ENCODE peak calls at places on chromosomes 3 and 15, in ten cellular contexts. One of them, this sample, is unnamed.

GRCh38 chr15:68340711-68341671 is 63.4 kb downstream of the FEM1B start:
- DNase-seq in activated naive CD4-positive, alpha-beta T cell treated with anti-CD3 and anti-CD28 coated beads, Interleukin-2, amount 50 U/mL, for 16 hours: no peak
- DNase-seq in stimulated activated naive B cell treated with anti-CD40 and anti-IgM and Interleukin-4, amounts not matched to agents 10 μg/mL and 1 μg/mL and 100 μg/mL, for 72 hours: no peak
- DNase-seq in ureter: no peak
- DNase-seq in ELR: no peak
- DNase-seq in body of pancreas: no peak
- DNase-seq in GF-D8: no peak
- DNase-seq in stimulated activated naive CD8-positive, alpha-beta T cell treated with anti-CD3 and anti-CD28 coated beads, Interleukin-15, Interleukin-2, amounts not matched to agents 100 U/mL and 50 U/mL, for 24 hours: no peak
- DNase-seq in HFFc6: no peak
- DNase-seq in aorta: peak; percentile 73
- DNase-seq in this sample: no peak

GRCh38 chr3:128278761-128279593 is 125.7 kb downstream of the EEFSEC start:
- DNase-seq in ureter: peak; percentile 76
- DNase-seq in body of pancreas: peak; percentile 49
- DNase-seq in GF-D8: no peak
- DNase-seq in stimulated activated naive CD8-positive, alpha-beta T cell treated with anti-CD3 and anti-CD28 coated beads, Interleukin-15, Interleukin-2, amounts not matched to agents 100 U/mL and 50 U/mL, for 24 hours: no peak
- DNase-seq in activated naive CD4-positive, alpha-beta T cell treated with anti-CD3 and anti-CD28 coated beads, Interleukin-2, amount 50 U/mL, for 16 hours: no peak
- DNase-seq in aorta: peak; percentile 90
- DNase-seq in HFFc6: peak; percentile 80
- DNase-seq in ELR: peak; percentile 78
- DNase-seq in stimulated activated naive B cell treated with anti-CD40 and anti-IgM and Interleukin-4, amounts not matched to agents 10 μg/mL and 1 μg/mL and 100 μg/mL, for 72 hours: no peak
- DNase-seq in this sample: no peak

GRCh38 chr15:80436511-80437307 is 32.5 kb downstream of the ARNT2 start:
- DNase-seq in body of pancreas: peak; percentile 17
- DNase-seq in activated naive CD4-positive, alpha-beta T cell treated with anti-CD3 and anti-CD28 coated beads, Interleukin-2, amount 50 U/mL, for 16 hours: no peak
- DNase-seq in ELR: peak; percentile 90
- DNase-seq in HFFc6: peak; percentile 21
- DNase-seq in stimulated activated naive CD8-positive, alpha-beta T cell treated with anti-CD3 and anti-CD28 coated beads, Interleukin-15, Interleukin-2, amounts not matched to agents 100 U/mL and 50 U/mL, for 24 hours: peak; percentile 12
- DNase-seq in stimulated activated naive B cell treated with anti-CD40 and anti-IgM and Interleukin-4, amounts not matched to agents 10 μg/mL and 1 μg/mL and 100 μg/mL, for 72 hours: no peak
- DNase-seq in ureter: peak; percentile 41
- DNase-seq in aorta: no peak
- DNase-seq in GF-D8: no peak
- DNase-seq in this sample: peak; percentile 94

GRCh38 chr15:92541197-92542190 is 114.1 kb downstream of the FAM174B start:
- DNase-seq in aorta: no peak
- DNase-seq in ureter: peak; percentile 53
- DNase-seq in stimulated activated naive CD8-positive, alpha-beta T cell treated with anti-CD3 and anti-CD28 coated beads, Interleukin-15, Interleukin-2, amounts not matched to agents 100 U/mL and 50 U/mL, for 24 hours: no peak
- DNase-seq in stimulated activated naive B cell treated with anti-CD40 and anti-IgM and Interleukin-4, amounts not matched to agents 10 μg/mL and 1 μg/mL and 100 μg/mL, for 72 hours: no peak
- DNase-seq in HFFc6: peak; percentile 51
- DNase-seq in ELR: no peak
- DNase-seq in activated naive CD4-positive, alpha-beta T cell treated with anti-CD3 and anti-CD28 coated beads, Interleukin-2, amount 50 U/mL, for 16 hours: no peak
- DNase-seq in GF-D8: no peak
- DNase-seq in body of pancreas: no peak
- DNase-seq in this sample: no peak

GRCh38 chr3:45333549-45333948 is 54.8 kb upstream of the LARS2 start:
- DNase-seq in ELR: peak; percentile 43
- DNase-seq in body of pancreas: no peak
- DNase-seq in stimulated activated naive B cell treated with anti-CD40 and anti-IgM and Interleukin-4, amounts not matched to agents 10 μg/mL and 1 μg/mL and 100 μg/mL, for 72 hours: no peak
- DNase-seq in ureter: no peak
- DNase-seq in activated naive CD4-positive, alpha-beta T cell treated with anti-CD3 and anti-CD28 coated beads, Interleukin-2, amount 50 U/mL, for 16 hours: no peak
- DNase-seq in HFFc6: no peak
- DNase-seq in aorta: no peak
- DNase-seq in GF-D8: peak; percentile 13
- DNase-seq in stimulated activated naive CD8-positive, alpha-beta T cell treated with anti-CD3 and anti-CD28 coated beads, Interleukin-15, Interleukin-2, amounts not matched to agents 100 U/mL and 50 U/mL, for 24 hours: no peak
- DNase-seq in this sample: no peak

GRCh38 chr3:183775781-183776180 is 49.6 kb downstream of the MAP6D1 start:
- DNase-seq in aorta: no peak
- DNase-seq in GF-D8: peak; percentile 46
- DNase-seq in HFFc6: no peak
- DNase-seq in activated naive CD4-positive, alpha-beta T cell treated with anti-CD3 and anti-CD28 coated beads, Interleukin-2, amount 50 U/mL, for 16 hours: no peak
- DNase-seq in body of pancreas: no peak
- DNase-seq in stimulated activated naive B cell treated with anti-CD40 and anti-IgM and Interleukin-4, amounts not matched to agents 10 μg/mL and 1 μg/mL and 100 μg/mL, for 72 hours: no peak
- DNase-seq in ELR: no peak
- DNase-seq in stimulated activated naive CD8-positive, alpha-beta T cell treated with anti-CD3 and anti-CD28 coated beads, Interleukin-15, Interleukin-2, amounts not matched to agents 100 U/mL and 50 U/mL, for 24 hours: no peak
- DNase-seq in ureter: no peak
- DNase-seq in this sample: no peak

GRCh38 chr15:89783861-89784685 is 7.9 kb downstream of the MESP2 start:
- DNase-seq in activated naive CD4-positive, alpha-beta T cell treated with anti-CD3 and anti-CD28 coated beads, Interleukin-2, amount 50 U/mL, for 16 hours: no peak
- DNase-seq in HFFc6: no peak
- DNase-seq in aorta: no peak
- DNase-seq in GF-D8: no peak
- DNase-seq in stimulated activated naive CD8-positive, alpha-beta T cell treated with anti-CD3 and anti-CD28 coated beads, Interleukin-15, Interleukin-2, amounts not matched to agents 100 U/mL and 50 U/mL, for 24 hours: no peak
- DNase-seq in body of pancreas: no peak
- DNase-seq in stimulated activated naive B cell treated with anti-CD40 and anti-IgM and Interleukin-4, amounts not matched to agents 10 μg/mL and 1 μg/mL and 100 μg/mL, for 72 hours: no peak
- DNase-seq in ELR: no peak
- DNase-seq in ureter: no peak
- DNase-seq in this sample: no peak

GRCh38 chr3:33722186-33722585 is 4.1 kb upstream of the CLASP2 start:
- DNase-seq in body of pancreas: no peak
- DNase-seq in GF-D8: no peak
- DNase-seq in aorta: no peak
- DNase-seq in stimulated activated naive B cell treated with anti-CD40 and anti-IgM and Interleukin-4, amounts not matched to agents 10 μg/mL and 1 μg/mL and 100 μg/mL, for 72 hours: no peak
- DNase-seq in activated naive CD4-positive, alpha-beta T cell treated with anti-CD3 and anti-CD28 coated beads, Interleukin-2, amount 50 U/mL, for 16 hours: no peak
- DNase-seq in HFFc6: no peak
- DNase-seq in ELR: no peak
- DNase-seq in ureter: no peak
- DNase-seq in stimulated activated naive CD8-positive, alpha-beta T cell treated with anti-CD3 and anti-CD28 coated beads, Interleukin-15, Interleukin-2, amounts not matched to agents 100 U/mL and 50 U/mL, for 24 hours: no peak
- DNase-seq in this sample: no peak

GRCh38 chr15:26667222-26667988 is 105.5 kb downstream of the GABRB3 start:
- DNase-seq in ELR: no peak
- DNase-seq in body of pancreas: peak; percentile 59
- DNase-seq in ureter: peak; percentile 50
- DNase-seq in HFFc6: no peak
- DNase-seq in stimulated activated naive B cell treated with anti-CD40 and anti-IgM and Interleukin-4, amounts not matched to agents 10 μg/mL and 1 μg/mL and 100 μg/mL, for 72 hours: no peak
- DNase-seq in GF-D8: no peak
- DNase-seq in stimulated activated naive CD8-positive, alpha-beta T cell treated with anti-CD3 and anti-CD28 coated beads, Interleukin-15, Interleukin-2, amounts not matched to agents 100 U/mL and 50 U/mL, for 24 hours: no peak
- DNase-seq in activated naive CD4-positive, alpha-beta T cell treated with anti-CD3 and anti-CD28 coated beads, Interleukin-2, amount 50 U/mL, for 16 hours: no peak
- DNase-seq in aorta: no peak
- DNase-seq in this sample: peak; percentile 53

GRCh38 chr3:3059637-3060036 is 50.5 kb downstream of the IL5RA start:
- DNase-seq in GF-D8: no peak
- DNase-seq in body of pancreas: no peak
- DNase-seq in HFFc6: no peak
- DNase-seq in ureter: no peak
- DNase-seq in stimulated activated naive B cell treated with anti-CD40 and anti-IgM and Interleukin-4, amounts not matched to agents 10 μg/mL and 1 μg/mL and 100 μg/mL, for 72 hours: no peak
- DNase-seq in ELR: no peak
- DNase-seq in stimulated activated naive CD8-positive, alpha-beta T cell treated with anti-CD3 and anti-CD28 coated beads, Interleukin-15, Interleukin-2, amounts not matched to agents 100 U/mL and 50 U/mL, for 24 hours: no peak
- DNase-seq in aorta: no peak
- DNase-seq in activated naive CD4-positive, alpha-beta T cell treated with anti-CD3 and anti-CD28 coated beads, Interleukin-2, amount 50 U/mL, for 16 hours: no peak
- DNase-seq in this sample: no peak

GRCh38 chr3:124972457-124972856 is 37.9 kb upstream of the MUC13 start:
- DNase-seq in ELR: no peak
- DNase-seq in GF-D8: no peak
- DNase-seq in activated naive CD4-positive, alpha-beta T cell treated with anti-CD3 and anti-CD28 coated beads, Interleukin-2, amount 50 U/mL, for 16 hours: no peak
- DNase-seq in stimulated activated naive B cell treated with anti-CD40 and anti-IgM and Interleukin-4, amounts not matched to agents 10 μg/mL and 1 μg/mL and 100 μg/mL, for 72 hours: no peak
- DNase-seq in stimulated activated naive CD8-positive, alpha-beta T cell treated with anti-CD3 and anti-CD28 coated beads, Interleukin-15, Interleukin-2, amounts not matched to agents 100 U/mL and 50 U/mL, for 24 hours: no peak
- DNase-seq in HFFc6: no peak
- DNase-seq in body of pancreas: peak; percentile 59
- DNase-seq in ureter: no peak
- DNase-seq in aorta: no peak
- DNase-seq in this sample: no peak

GRCh38 chr3:45105855-45106655 is 40.1 kb downstream of the CDCP1 start:
- DNase-seq in stimulated activated naive CD8-positive, alpha-beta T cell treated with anti-CD3 and anti-CD28 coated beads, Interleukin-15, Interleukin-2, amounts not matched to agents 100 U/mL and 50 U/mL, for 24 hours: peak; percentile 77
- DNase-seq in activated naive CD4-positive, alpha-beta T cell treated with anti-CD3 and anti-CD28 coated beads, Interleukin-2, amount 50 U/mL, for 16 hours: peak; percentile 50
- DNase-seq in body of pancreas: no peak
- DNase-seq in ureter: no peak
- DNase-seq in HFFc6: peak; percentile 82
- DNase-seq in GF-D8: peak; percentile 37
- DNase-seq in stimulated activated naive B cell treated with anti-CD40 and anti-IgM and Interleukin-4, amounts not matched to agents 10 μg/mL and 1 μg/mL and 100 μg/mL, for 72 hours: no peak
- DNase-seq in aorta: no peak
- DNase-seq in ELR: peak; percentile 94
- DNase-seq in this sample: peak; percentile 92

GRCh38 chr3:138594150-138594934 is at the start of gene CEP70:
- DNase-seq in stimulated activated naive B cell treated with anti-CD40 and anti-IgM and Interleukin-4, amounts not matched to agents 10 μg/mL and 1 μg/mL and 100 μg/mL, for 72 hours: peak; percentile 80
- DNase-seq in stimulated activated naive CD8-positive, alpha-beta T cell treated with anti-CD3 and anti-CD28 coated beads, Interleukin-15, Interleukin-2, amounts not matched to agents 100 U/mL and 50 U/mL, for 24 hours: peak; percentile 93
- DNase-seq in HFFc6: peak; percentile 89
- DNase-seq in ELR: peak; percentile 96
- DNase-seq in body of pancreas: peak; percentile 97
- DNase-seq in GF-D8: no peak
- DNase-seq in ureter: peak; percentile 95
- DNase-seq in activated naive CD4-positive, alpha-beta T cell treated with anti-CD3 and anti-CD28 coated beads, Interleukin-2, amount 50 U/mL, for 16 hours: peak; percentile 91
- DNase-seq in aorta: peak; percentile 97
- DNase-seq in this sample: peak; percentile 97

GRCh38 chr15:50907866-50908208 is 646 bp upstream of the AP4E1 start:
- DNase-seq in stimulated activated naive B cell treated with anti-CD40 and anti-IgM and Interleukin-4, amounts not matched to agents 10 μg/mL and 1 μg/mL and 100 μg/mL, for 72 hours: no peak
- DNase-seq in aorta: no peak
- DNase-seq in ureter: no peak
- DNase-seq in ELR: peak; percentile 57
- DNase-seq in activated naive CD4-positive, alpha-beta T cell treated with anti-CD3 and anti-CD28 coated beads, Interleukin-2, amount 50 U/mL, for 16 hours: peak; percentile 47
- DNase-seq in stimulated activated naive CD8-positive, alpha-beta T cell treated with anti-CD3 and anti-CD28 coated beads, Interleukin-15, Interleukin-2, amounts not matched to agents 100 U/mL and 50 U/mL, for 24 hours: peak; percentile 65
- DNase-seq in HFFc6: peak; percentile 20
- DNase-seq in GF-D8: no peak
- DNase-seq in body of pancreas: peak; percentile 48
- DNase-seq in this sample: no peak

GRCh38 chr15:73270366-73271097 is 98.2 kb downstream of the HCN4 start:
- DNase-seq in ELR: no peak
- DNase-seq in stimulated activated naive B cell treated with anti-CD40 and anti-IgM and Interleukin-4, amounts not matched to agents 10 μg/mL and 1 μg/mL and 100 μg/mL, for 72 hours: no peak
- DNase-seq in HFFc6: no peak
- DNase-seq in aorta: no peak
- DNase-seq in activated naive CD4-positive, alpha-beta T cell treated with anti-CD3 and anti-CD28 coated beads, Interleukin-2, amount 50 U/mL, for 16 hours: no peak
- DNase-seq in GF-D8: no peak
- DNase-seq in stimulated activated naive CD8-positive, alpha-beta T cell treated with anti-CD3 and anti-CD28 coated beads, Interleukin-15, Interleukin-2, amounts not matched to agents 100 U/mL and 50 U/mL, for 24 hours: no peak
- DNase-seq in body of pancreas: no peak
- DNase-seq in ureter: no peak
- DNase-seq in this sample: no peak

GRCh38 chr3:13197795-13198194 is 124.6 kb upstream of the IQSEC1 start:
- DNase-seq in stimulated activated naive B cell treated with anti-CD40 and anti-IgM and Interleukin-4, amounts not matched to agents 10 μg/mL and 1 μg/mL and 100 μg/mL, for 72 hours: no peak
- DNase-seq in HFFc6: no peak
- DNase-seq in ureter: no peak
- DNase-seq in aorta: peak; percentile 70
- DNase-seq in stimulated activated naive CD8-positive, alpha-beta T cell treated with anti-CD3 and anti-CD28 coated beads, Interleukin-15, Interleukin-2, amounts not matched to agents 100 U/mL and 50 U/mL, for 24 hours: no peak
- DNase-seq in ELR: no peak
- DNase-seq in activated naive CD4-positive, alpha-beta T cell treated with anti-CD3 and anti-CD28 coated beads, Interleukin-2, amount 50 U/mL, for 16 hours: no peak
- DNase-seq in body of pancreas: no peak
- DNase-seq in GF-D8: no peak
- DNase-seq in this sample: no peak

GRCh38 chr3:15319127-15319526 is 13.3 kb downstream of the SH3BP5 start:
- DNase-seq in aorta: no peak
- DNase-seq in ELR: no peak
- DNase-seq in HFFc6: no peak
- DNase-seq in ureter: no peak
- DNase-seq in GF-D8: no peak
- DNase-seq in stimulated activated naive B cell treated with anti-CD40 and anti-IgM and Interleukin-4, amounts not matched to agents 10 μg/mL and 1 μg/mL and 100 μg/mL, for 72 hours: no peak
- DNase-seq in stimulated activated naive CD8-positive, alpha-beta T cell treated with anti-CD3 and anti-CD28 coated beads, Interleukin-15, Interleukin-2, amounts not matched to agents 100 U/mL and 50 U/mL, for 24 hours: no peak
- DNase-seq in activated naive CD4-positive, alpha-beta T cell treated with anti-CD3 and anti-CD28 coated beads, Interleukin-2, amount 50 U/mL, for 16 hours: no peak
- DNase-seq in body of pancreas: no peak
- DNase-seq in this sample: no peak

GRCh38 chr15:40238481-40238926 is 359 bp upstream of the PAK6 start:
- DNase-seq in aorta: no peak
- DNase-seq in body of pancreas: no peak
- DNase-seq in stimulated activated naive B cell treated with anti-CD40 and anti-IgM and Interleukin-4, amounts not matched to agents 10 μg/mL and 1 μg/mL and 100 μg/mL, for 72 hours: no peak
- DNase-seq in activated naive CD4-positive, alpha-beta T cell treated with anti-CD3 and anti-CD28 coated beads, Interleukin-2, amount 50 U/mL, for 16 hours: no peak
- DNase-seq in ureter: no peak
- DNase-seq in HFFc6: no peak
- DNase-seq in GF-D8: no peak
- DNase-seq in ELR: no peak
- DNase-seq in stimulated activated naive CD8-positive, alpha-beta T cell treated with anti-CD3 and anti-CD28 coated beads, Interleukin-15, Interleukin-2, amounts not matched to agents 100 U/mL and 50 U/mL, for 24 hours: no peak
- DNase-seq in this sample: no peak

GRCh38 chr15:44812029-44812517 is 75.7 kb downstream of the TRIM69 start:
- DNase-seq in ELR: no peak
- DNase-seq in ureter: peak; percentile 70
- DNase-seq in body of pancreas: peak; percentile 85
- DNase-seq in GF-D8: no peak
- DNase-seq in stimulated activated naive CD8-positive, alpha-beta T cell treated with anti-CD3 and anti-CD28 coated beads, Interleukin-15, Interleukin-2, amounts not matched to agents 100 U/mL and 50 U/mL, for 24 hours: no peak
- DNase-seq in HFFc6: no peak
- DNase-seq in aorta: no peak
- DNase-seq in stimulated activated naive B cell treated with anti-CD40 and anti-IgM and Interleukin-4, amounts not matched to agents 10 μg/mL and 1 μg/mL and 100 μg/mL, for 72 hours: no peak
- DNase-seq in activated naive CD4-positive, alpha-beta T cell treated with anti-CD3 and anti-CD28 coated beads, Interleukin-2, amount 50 U/mL, for 16 hours: no peak
- DNase-seq in this sample: no peak

GRCh38 chr3:98388147-98388546 is 2.3 kb upstream of the OR5K3 start:
- DNase-seq in stimulated activated naive B cell treated with anti-CD40 and anti-IgM and Interleukin-4, amounts not matched to agents 10 μg/mL and 1 μg/mL and 100 μg/mL, for 72 hours: no peak
- DNase-seq in GF-D8: no peak
- DNase-seq in ureter: no peak
- DNase-seq in stimulated activated naive CD8-positive, alpha-beta T cell treated with anti-CD3 and anti-CD28 coated beads, Interleukin-15, Interleukin-2, amounts not matched to agents 100 U/mL and 50 U/mL, for 24 hours: no peak
- DNase-seq in body of pancreas: no peak
- DNase-seq in HFFc6: no peak
- DNase-seq in activated naive CD4-positive, alpha-beta T cell treated with anti-CD3 and anti-CD28 coated beads, Interleukin-2, amount 50 U/mL, for 16 hours: no peak
- DNase-seq in aorta: no peak
- DNase-seq in ELR: no peak
- DNase-seq in this sample: no peak

GRCh38 chr3:14570089-14570488 is 29.9 kb upstream of the GRIP2 start:
- DNase-seq in stimulated activated naive CD8-positive, alpha-beta T cell treated with anti-CD3 and anti-CD28 coated beads, Interleukin-15, Interleukin-2, amounts not matched to agents 100 U/mL and 50 U/mL, for 24 hours: no peak
- DNase-seq in body of pancreas: no peak
- DNase-seq in aorta: no peak
- DNase-seq in activated naive CD4-positive, alpha-beta T cell treated with anti-CD3 and anti-CD28 coated beads, Interleukin-2, amount 50 U/mL, for 16 hours: no peak
- DNase-seq in GF-D8: no peak
- DNase-seq in stimulated activated naive B cell treated with anti-CD40 and anti-IgM and Interleukin-4, amounts not matched to agents 10 μg/mL and 1 μg/mL and 100 μg/mL, for 72 hours: no peak
- DNase-seq in ELR: no peak
- DNase-seq in ureter: no peak
- DNase-seq in HFFc6: no peak
- DNase-seq in this sample: no peak

GRCh38 chr15:80735344-80735743 is 40.2 kb downstream of the ABHD17C start:
- DNase-seq in GF-D8: no peak
- DNase-seq in aorta: no peak
- DNase-seq in stimulated activated naive CD8-positive, alpha-beta T cell treated with anti-CD3 and anti-CD28 coated beads, Interleukin-15, Interleukin-2, amounts not matched to agents 100 U/mL and 50 U/mL, for 24 hours: no peak
- DNase-seq in ureter: no peak
- DNase-seq in activated naive CD4-positive, alpha-beta T cell treated with anti-CD3 and anti-CD28 coated beads, Interleukin-2, amount 50 U/mL, for 16 hours: no peak
- DNase-seq in ELR: no peak
- DNase-seq in stimulated activated naive B cell treated with anti-CD40 and anti-IgM and Interleukin-4, amounts not matched to agents 10 μg/mL and 1 μg/mL and 100 μg/mL, for 72 hours: no peak
- DNase-seq in body of pancreas: no peak
- DNase-seq in HFFc6: no peak
- DNase-seq in this sample: no peak

GRCh38 chr3:64224826-64225606 is at the start of gene PRICKLE2:
- DNase-seq in stimulated activated naive B cell treated with anti-CD40 and anti-IgM and Interleukin-4, amounts not matched to agents 10 μg/mL and 1 μg/mL and 100 μg/mL, for 72 hours: peak; percentile 1
- DNase-seq in GF-D8: no peak
- DNase-seq in ureter: peak; percentile 77
- DNase-seq in HFFc6: peak; percentile 96
- DNase-seq in stimulated activated naive CD8-positive, alpha-beta T cell treated with anti-CD3 and anti-CD28 coated beads, Interleukin-15, Interleukin-2, amounts not matched to agents 100 U/mL and 50 U/mL, for 24 hours: no peak
- DNase-seq in ELR: peak; percentile 94
- DNase-seq in aorta: peak; percentile 96
- DNase-seq in body of pancreas: peak; percentile 72
- DNase-seq in activated naive CD4-positive, alpha-beta T cell treated with anti-CD3 and anti-CD28 coated beads, Interleukin-2, amount 50 U/mL, for 16 hours: no peak
- DNase-seq in this sample: peak; percentile 97

GRCh38 chr15:57468486-57468885 is 92.2 kb downstream of the CGNL1 start:
- DNase-seq in stimulated activated naive B cell treated with anti-CD40 and anti-IgM and Interleukin-4, amounts not matched to agents 10 μg/mL and 1 μg/mL and 100 μg/mL, for 72 hours: no peak
- DNase-seq in stimulated activated naive CD8-positive, alpha-beta T cell treated with anti-CD3 and anti-CD28 coated beads, Interleukin-15, Interleukin-2, amounts not matched to agents 100 U/mL and 50 U/mL, for 24 hours: no peak
- DNase-seq in HFFc6: no peak
- DNase-seq in ELR: no peak
- DNase-seq in GF-D8: no peak
- DNase-seq in body of pancreas: no peak
- DNase-seq in aorta: no peak
- DNase-seq in ureter: no peak
- DNase-seq in activated naive CD4-positive, alpha-beta T cell treated with anti-CD3 and anti-CD28 coated beads, Interleukin-2, amount 50 U/mL, for 16 hours: no peak
- DNase-seq in this sample: no peak

GRCh38 chr3:72299321-72299802 is 514.4 kb upstream of the PROK2 start:
- DNase-seq in activated naive CD4-positive, alpha-beta T cell treated with anti-CD3 and anti-CD28 coated beads, Interleukin-2, amount 50 U/mL, for 16 hours: no peak
- DNase-seq in ELR: peak; percentile 45
- DNase-seq in stimulated activated naive CD8-positive, alpha-beta T cell treated with anti-CD3 and anti-CD28 coated beads, Interleukin-15, Interleukin-2, amounts not matched to agents 100 U/mL and 50 U/mL, for 24 hours: no peak
- DNase-seq in ureter: no peak
- DNase-seq in aorta: no peak
- DNase-seq in stimulated activated naive B cell treated with anti-CD40 and anti-IgM and Interleukin-4, amounts not matched to agents 10 μg/mL and 1 μg/mL and 100 μg/mL, for 72 hours: no peak
- DNase-seq in GF-D8: no peak
- DNase-seq in body of pancreas: peak; percentile 17
- DNase-seq in HFFc6: peak; percentile 30
- DNase-seq in this sample: no peak

GRCh38 chr3:143849854-143850549 is 1.7 kb upstream of the SLC9A9 start:
- DNase-seq in HFFc6: peak; percentile 16
- DNase-seq in body of pancreas: no peak
- DNase-seq in aorta: no peak
- DNase-seq in GF-D8: no peak
- DNase-seq in stimulated activated naive B cell treated with anti-CD40 and anti-IgM and Interleukin-4, amounts not matched to agents 10 μg/mL and 1 μg/mL and 100 μg/mL, for 72 hours: no peak
- DNase-seq in ELR: peak; percentile 49
- DNase-seq in ureter: no peak
- DNase-seq in activated naive CD4-positive, alpha-beta T cell treated with anti-CD3 and anti-CD28 coated beads, Interleukin-2, amount 50 U/mL, for 16 hours: no peak
- DNase-seq in stimulated activated naive CD8-positive, alpha-beta T cell treated with anti-CD3 and anti-CD28 coated beads, Interleukin-15, Interleukin-2, amounts not matched to agents 100 U/mL and 50 U/mL, for 24 hours: no peak
- DNase-seq in this sample: peak; percentile 28

GRCh38 chr3:159082514-159082913 is 280.7 kb downstream of the MFSD1 start:
- DNase-seq in GF-D8: no peak
- DNase-seq in stimulated activated naive CD8-positive, alpha-beta T cell treated with anti-CD3 and anti-CD28 coated beads, Interleukin-15, Interleukin-2, amounts not matched to agents 100 U/mL and 50 U/mL, for 24 hours: no peak
- DNase-seq in activated naive CD4-positive, alpha-beta T cell treated with anti-CD3 and anti-CD28 coated beads, Interleukin-2, amount 50 U/mL, for 16 hours: no peak
- DNase-seq in HFFc6: peak; percentile 57
- DNase-seq in stimulated activated naive B cell treated with anti-CD40 and anti-IgM and Interleukin-4, amounts not matched to agents 10 μg/mL and 1 μg/mL and 100 μg/mL, for 72 hours: no peak
- DNase-seq in aorta: no peak
- DNase-seq in body of pancreas: no peak
- DNase-seq in ELR: peak; percentile 98
- DNase-seq in ureter: no peak
- DNase-seq in this sample: peak; percentile 85

GRCh38 chr15:81023483-81024264 is 23.0 kb downstream of the TLNRD1 start:
- DNase-seq in body of pancreas: peak; percentile 69
- DNase-seq in ureter: peak; percentile 64
- DNase-seq in GF-D8: peak; percentile 82
- DNase-seq in HFFc6: peak; percentile 79
- DNase-seq in aorta: peak; percentile 86
- DNase-seq in activated naive CD4-positive, alpha-beta T cell treated with anti-CD3 and anti-CD28 coated beads, Interleukin-2, amount 50 U/mL, for 16 hours: no peak
- DNase-seq in stimulated activated naive CD8-positive, alpha-beta T cell treated with anti-CD3 and anti-CD28 coated beads, Interleukin-15, Interleukin-2, amounts not matched to agents 100 U/mL and 50 U/mL, for 24 hours: peak; percentile 54
- DNase-seq in ELR: peak; percentile 80
- DNase-seq in stimulated activated naive B cell treated with anti-CD40 and anti-IgM and Interleukin-4, amounts not matched to agents 10 μg/mL and 1 μg/mL and 100 μg/mL, for 72 hours: peak; percentile 66
- DNase-seq in this sample: peak; percentile 62

This sample was measured in kidney tubule cell.